ENCODE peak calls at places on chromosome 17, in seven cellular contexts. One of them, this sample, is unnamed.

GRCh38 chr17:20282526-20283308 is 184.6 kb downstream of the LGALS9B start:
- DNase-seq in Peyer's patch: no peak
- DNase-seq in lung: no peak
- DNase-seq in coronary artery: no peak
- DNase-seq in AG10803: no peak
- DNase-seq in GM12864: no peak
- DNase-seq in AG04450: no peak
- DNase-seq in this sample: no peak

GRCh38 chr17:75252039-75252816 is 9.2 kb downstream of the GGA3 start:
- DNase-seq in Peyer's patch: no peak
- DNase-seq in lung: no peak
- DNase-seq in coronary artery: no peak
- DNase-seq in AG10803: no peak
- DNase-seq in GM12864: no peak
- DNase-seq in AG04450: no peak
- DNase-seq in this sample: no peak

GRCh38 chr17:72516772-72517399 is 396.1 kb downstream of the SOX9 start:
- DNase-seq in Peyer's patch: no peak
- DNase-seq in lung: no peak
- DNase-seq in coronary artery: no peak
- DNase-seq in AG10803: peak; percentile 40
- DNase-seq in GM12864: peak; percentile 18
- DNase-seq in AG04450: no peak
- DNase-seq in this sample: peak; percentile 64

GRCh38 chr17:68777243-68777855 is 176.2 kb upstream of the FAM20A start:
- DNase-seq in Peyer's patch: no peak
- DNase-seq in lung: no peak
- DNase-seq in coronary artery: no peak
- DNase-seq in AG10803: peak; percentile 96
- DNase-seq in GM12864: no peak
- DNase-seq in AG04450: peak; percentile 36
- DNase-seq in this sample: peak; percentile 6

GRCh38 chr17:4032738-4033137 is 68.5 kb upstream of the ATP2A3 start:
- DNase-seq in Peyer's patch: no peak
- DNase-seq in lung: no peak
- DNase-seq in coronary artery: no peak
- DNase-seq in AG10803: no peak
- DNase-seq in GM12864: no peak
- DNase-seq in AG04450: no peak
- DNase-seq in this sample: no peak

GRCh38 chr17:3953542-3953941 is 10.7 kb downstream of the ATP2A3 start:
- DNase-seq in Peyer's patch: no peak
- DNase-seq in lung: no peak
- DNase-seq in coronary artery: no peak
- DNase-seq in AG10803: no peak
- DNase-seq in GM12864: no peak
- DNase-seq in AG04450: no peak
- DNase-seq in this sample: no peak

GRCh38 chr17:4497101-4497824 is 1.4 kb upstream of the SPNS2 start:
- DNase-seq in Peyer's patch: no peak
- DNase-seq in lung: no peak
- DNase-seq in coronary artery: no peak
- DNase-seq in AG10803: peak; percentile 34
- DNase-seq in GM12864: no peak
- DNase-seq in AG04450: no peak
- DNase-seq in this sample: peak; percentile 60

GRCh38 chr17:74631468-74632195 is 8.1 kb upstream of the CD300E start:
- DNase-seq in Peyer's patch: no peak
- DNase-seq in lung: no peak
- DNase-seq in coronary artery: no peak
- DNase-seq in AG10803: peak; percentile 41
- DNase-seq in GM12864: peak; percentile 25
- DNase-seq in AG04450: no peak
- DNase-seq in this sample: no peak

GRCh38 chr17:34305061-34305460 is 14.2 kb upstream of the CCL8 start:
- DNase-seq in Peyer's patch: no peak
- DNase-seq in lung: no peak
- DNase-seq in coronary artery: peak; percentile 9
- DNase-seq in AG10803: no peak
- DNase-seq in GM12864: no peak
- DNase-seq in AG04450: no peak
- DNase-seq in this sample: no peak

GRCh38 chr17:61132524-61133025 is 267.1 kb upstream of the TBX2 start:
- DNase-seq in Peyer's patch: no peak
- DNase-seq in lung: no peak
- DNase-seq in coronary artery: no peak
- DNase-seq in AG10803: no peak
- DNase-seq in GM12864: no peak
- DNase-seq in AG04450: no peak
- DNase-seq in this sample: no peak

GRCh38 chr17:35052780-35053179 is 10.7 kb downstream of the RFFL start:
- DNase-seq in Peyer's patch: no peak
- DNase-seq in lung: no peak
- DNase-seq in coronary artery: no peak
- DNase-seq in AG10803: no peak
- DNase-seq in GM12864: no peak
- DNase-seq in AG04450: no peak
- DNase-seq in this sample: no peak

GRCh38 chr17:62672957-62673356 is 45.5 kb downstream of the MRC2 start:
- DNase-seq in Peyer's patch: no peak
- DNase-seq in lung: no peak
- DNase-seq in coronary artery: no peak
- DNase-seq in AG10803: no peak
- DNase-seq in GM12864: no peak
- DNase-seq in AG04450: no peak
- DNase-seq in this sample: no peak

GRCh38 chr17:62929320-62929719 is 36.7 kb upstream of the TANC2 start:
- DNase-seq in Peyer's patch: no peak
- DNase-seq in lung: no peak
- DNase-seq in coronary artery: no peak
- DNase-seq in AG10803: no peak
- DNase-seq in GM12864: no peak
- DNase-seq in AG04450: no peak
- DNase-seq in this sample: no peak

DNA sequence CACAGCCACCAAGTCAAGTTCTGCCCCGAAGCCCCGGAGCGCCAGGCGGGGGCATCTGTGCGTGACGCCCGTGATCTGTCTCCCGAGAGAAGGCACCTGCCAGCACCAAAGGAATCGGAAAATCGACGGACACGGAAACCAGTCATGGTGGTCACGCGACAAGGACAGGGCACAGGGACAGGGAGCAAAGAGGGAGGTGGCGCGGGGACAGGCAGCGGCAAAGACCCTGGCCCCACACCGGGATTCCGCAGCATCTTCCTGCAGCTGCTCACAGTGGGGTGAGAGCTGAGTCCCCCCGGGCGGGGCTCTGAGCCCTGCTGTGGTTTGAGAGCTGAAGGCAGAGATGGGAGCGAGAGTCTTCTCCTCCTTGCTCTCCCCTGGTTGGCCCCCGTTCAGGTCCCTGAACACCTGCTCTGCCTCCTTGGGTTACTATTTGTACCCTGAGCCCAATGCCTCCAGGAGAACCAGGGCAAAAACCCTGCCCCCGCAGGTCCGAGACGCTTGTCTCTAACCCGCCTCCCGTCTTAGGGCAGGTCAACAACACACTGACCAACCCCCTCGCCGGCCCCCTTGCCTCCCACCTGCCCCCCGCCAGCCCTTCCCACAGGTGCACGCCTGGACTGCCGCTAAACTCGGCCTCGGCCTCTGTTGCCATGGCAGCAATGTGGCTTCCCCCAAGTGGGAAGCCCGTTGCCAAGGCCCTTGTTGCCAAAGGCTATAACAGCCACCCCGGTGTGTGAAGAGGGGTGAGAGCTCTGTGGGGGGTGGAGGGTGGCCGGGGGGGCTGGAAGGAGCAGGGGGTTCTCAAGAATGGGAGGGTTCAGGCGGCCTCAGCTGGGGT is 56.2 kb downstream of the ABR start:
- DNase-seq in Peyer's patch: no peak
- DNase-seq in lung: no peak
- DNase-seq in coronary artery: no peak
- DNase-seq in AG10803: no peak
- DNase-seq in GM12864: no peak
- DNase-seq in AG04450: no peak
- DNase-seq in this sample: no peak
- H3K4me3 ChIP-seq in Peyer's patch: no peak overlapping the region
- H3K4me3 ChIP-seq in lung: no peak overlapping the region
- H3K4me3 ChIP-seq in coronary artery: peak overlapping the region; percentile 16
- H3K4me3 ChIP-seq in AG10803: no peak overlapping the region
- H3K4me3 ChIP-seq in GM12864: no peak overlapping the region
- H3K4me3 ChIP-seq in AG04450: no peak overlapping the region
- H3K4me3 ChIP-seq in this sample: no peak overlapping the region

DNA sequence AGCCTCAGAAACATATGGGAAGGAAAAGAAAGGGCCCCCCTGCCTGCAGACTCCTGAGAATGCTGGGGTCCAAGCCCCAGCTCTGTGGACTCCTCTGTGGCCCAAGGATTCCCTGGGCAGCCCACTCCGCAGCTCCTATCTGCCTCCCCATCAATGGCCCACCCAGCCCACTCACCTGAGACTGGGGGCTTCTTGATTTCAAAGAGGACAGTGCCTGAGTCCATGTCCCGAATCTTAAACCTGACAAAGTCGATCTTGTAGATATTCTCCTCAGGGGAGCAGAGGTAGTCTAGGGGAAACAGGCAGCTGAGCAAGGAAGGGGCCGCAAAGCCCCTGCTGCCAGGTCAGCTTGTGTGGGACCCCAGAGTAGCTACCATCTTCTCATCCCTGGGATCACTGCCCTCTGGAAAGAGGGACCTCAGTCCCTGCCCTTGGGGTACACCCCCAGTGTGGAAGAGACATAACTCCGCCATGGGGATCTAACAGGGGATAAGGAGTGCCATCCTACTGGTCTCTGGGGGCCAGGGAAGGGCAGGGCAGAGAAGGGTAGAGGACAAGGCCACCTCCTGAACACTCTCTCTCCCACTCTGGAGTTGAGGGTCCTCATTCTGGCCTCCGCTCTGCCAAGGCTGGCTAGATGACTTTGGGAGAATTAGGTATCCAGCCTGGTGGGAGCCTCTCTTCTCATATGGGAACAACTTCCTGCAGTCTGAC is 3.9 kb downstream of the UNC119 start:
- DNase-seq in Peyer's patch: no peak
- DNase-seq in lung: no peak
- DNase-seq in coronary artery: no peak
- DNase-seq in AG10803: no peak
- DNase-seq in GM12864: no peak
- DNase-seq in AG04450: no peak
- DNase-seq in this sample: no peak
- TF ChIP-seq CTCF in Peyer's patch: no peak
- TF ChIP-seq CTCF in lung: no peak
- TF ChIP-seq CTCF in coronary artery: no peak
- TF ChIP-seq CTCF in AG10803: no peak
- TF ChIP-seq CTCF in GM12864: no peak
- TF ChIP-seq CTCF in AG04450: no peak
- TF ChIP-seq CTCF in this sample: no peak

DNA sequence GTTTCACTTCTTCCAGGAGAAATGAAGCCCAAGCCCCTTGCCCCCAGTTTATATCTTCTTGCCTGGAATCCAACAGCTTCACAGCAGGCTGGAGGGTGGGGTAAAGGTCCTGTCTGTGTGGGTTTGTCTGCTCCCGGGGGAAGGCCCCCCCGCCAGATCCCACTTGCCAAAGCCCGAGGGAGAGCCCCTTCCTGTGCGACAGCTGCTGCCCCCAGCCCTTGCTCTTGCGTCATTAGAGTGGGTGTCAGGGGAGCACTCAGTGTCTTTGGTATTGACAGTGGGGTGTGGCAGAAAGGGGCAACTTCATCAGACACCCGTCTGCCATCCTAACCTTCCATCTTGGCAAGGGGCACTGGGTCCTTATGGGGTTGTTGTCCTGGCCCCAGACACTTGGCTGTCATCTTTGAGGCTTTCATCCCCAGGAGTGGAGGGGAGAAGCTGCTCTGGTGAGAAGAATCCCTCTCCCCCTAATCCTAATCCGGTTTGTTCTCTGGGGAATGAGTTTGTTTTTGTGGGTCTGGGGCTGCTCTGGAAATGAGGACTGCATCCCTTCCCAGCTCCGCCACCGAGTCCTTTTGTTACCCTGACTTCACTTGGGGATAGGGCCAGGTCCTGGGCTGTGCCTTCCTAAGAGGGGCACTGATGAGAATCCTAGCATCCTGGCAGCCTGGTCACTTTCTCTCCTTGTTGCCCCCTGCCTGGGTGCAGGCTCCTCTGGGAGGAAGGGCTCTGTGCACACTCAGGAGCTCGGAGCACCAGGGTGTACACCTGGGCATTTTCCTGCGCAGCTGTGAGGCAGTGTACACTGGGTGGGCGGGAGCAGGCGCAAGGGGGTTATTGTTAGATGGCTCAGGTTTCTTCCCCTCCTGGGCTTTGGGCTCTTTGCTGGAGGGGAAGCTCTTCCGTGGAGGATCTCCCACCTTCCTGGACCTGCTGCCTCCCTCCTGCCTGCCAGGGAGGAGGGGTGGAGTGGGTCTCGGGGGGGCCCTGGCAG is 21.1 kb downstream of the GJD3 start:
- DNase-seq in Peyer's patch: no peak
- DNase-seq in lung: no peak
- DNase-seq in coronary artery: no peak
- DNase-seq in AG10803: no peak
- DNase-seq in GM12864: no peak
- DNase-seq in AG04450: no peak
- DNase-seq in this sample: no peak
- H3K4me3 ChIP-seq in Peyer's patch: peak overlapping the region; percentile 58
- H3K4me3 ChIP-seq in lung: peak overlapping the region; percentile 51
- H3K4me3 ChIP-seq in coronary artery: peak overlapping the region; percentile 98
- H3K4me3 ChIP-seq in AG10803: peak overlapping the region; percentile 82
- H3K4me3 ChIP-seq in GM12864: no peak overlapping the region
- H3K4me3 ChIP-seq in AG04450: peak overlapping the region; percentile 79
- H3K4me3 ChIP-seq in this sample: no peak overlapping the region

GRCh38 chr17:11940904-11941303 is 56.4 kb downstream of the ZNF18 start:
- DNase-seq in Peyer's patch: no peak
- DNase-seq in lung: no peak
- DNase-seq in coronary artery: no peak
- DNase-seq in AG10803: no peak
- DNase-seq in GM12864: no peak
- DNase-seq in AG04450: no peak
- DNase-seq in this sample: no peak

GRCh38 chr17:11932337-11932898 is 64.9 kb downstream of the ZNF18 start:
- DNase-seq in Peyer's patch: no peak
- DNase-seq in lung: no peak
- DNase-seq in coronary artery: no peak
- DNase-seq in AG10803: no peak
- DNase-seq in GM12864: no peak
- DNase-seq in AG04450: no peak
- DNase-seq in this sample: no peak

GRCh38 chr17:11935734-11936406 is 61.4 kb downstream of the ZNF18 start:
- DNase-seq in Peyer's patch: no peak
- DNase-seq in lung: peak; percentile 38
- DNase-seq in coronary artery: no peak
- DNase-seq in AG10803: peak; percentile 6
- DNase-seq in GM12864: no peak
- DNase-seq in AG04450: no peak
- DNase-seq in this sample: no peak
- TF ChIP-seq CTCF in Peyer's patch: peak; percentile 63
- TF ChIP-seq CTCF in lung: peak; percentile 71
- TF ChIP-seq CTCF in coronary artery: peak; percentile 18
- TF ChIP-seq CTCF in AG10803: peak; percentile 66
- TF ChIP-seq CTCF in GM12864: peak; percentile 75
- TF ChIP-seq CTCF in AG04450: peak; percentile 69
- TF ChIP-seq CTCF in this sample: peak; percentile 66